ENCODE peak calls at places on chromosomes 16 and 17, in seven cellular contexts. U, A, P, E, G, M and F are unnamed samples.

GRCh38 chr16:86898386-86898785 is 320.0 kb downstream of the FOXL1 start:
- DNase-seq in U (no peak), A (no peak), P (no peak), E (no peak), G (no peak), M (no peak), F (no peak)

GRCh38 chr16:50389900-50390896 is 21.4 kb upstream of the BRD7 start:
- DNase-seq in U (no peak), A (no peak), P (no peak), E (no peak), G (no peak), M (no peak), F (peak; percentile 75)

GRCh38 chr16:12551530-12551929 is 252.2 kb downstream of the CPPED1 start:
- DNase-seq in U (no peak), A (peak; percentile 62), P (no peak), E (no peak), G (no peak), M (no peak), F (no peak)

GRCh38 chr16:4920826-4921225 is 16.1 kb downstream of the PPL start:
- DNase-seq in U (no peak), A (no peak), P (no peak), E (no peak), G (no peak), M (no peak), F (no peak)

GRCh38 chr17:45317113-45317820 is 447 bp upstream of the MAP3K14 start:
- DNase-seq in U (peak; percentile 99), A (peak; percentile 100), P (peak; percentile 99), E (peak; percentile 100), G (peak; percentile 99), M (peak; percentile 100), F (peak; percentile 100)

GRCh38 chr17:63956296-63956920 is 16.3 kb downstream of the SCN4A start:
- DNase-seq in U (no peak), A (no peak), P (no peak), E (no peak), G (no peak), M (peak; percentile 73), F (no peak)

GRCh38 chr16:67190448-67191399 is 788 bp upstream of the EXOC3L1 start:
- DNase-seq in U (no peak), A (no peak), P (no peak), E (no peak), G (no peak), M (peak; percentile 59), F (no peak)

GRCh38 chr17:17362531-17362930 is 59.4 kb downstream of the NT5M start:
- DNase-seq in U (no peak), A (no peak), P (no peak), E (no peak), G (no peak), M (no peak), F (no peak)

GRCh38 chr16:48105976-48106375 is 49.8 kb downstream of the ABCC12 start:
- DNase-seq in U (no peak), A (no peak), P (no peak), E (no peak), G (no peak), M (no peak), F (no peak)

GRCh38 chr16:88964636-88965035 is 12.4 kb downstream of the CBFA2T3 start:
- DNase-seq in U (no peak), A (no peak), P (no peak), E (no peak), G (no peak), M (no peak), F (no peak)

GRCh38 chr17:9968881-9969280 is 63.8 kb upstream of the RCVRN start:
- DNase-seq in U (no peak), A (no peak), P (no peak), E (no peak), G (no peak), M (peak; percentile 33), F (no peak)

GRCh38 chr16:85557976-85558589 is 55.0 kb upstream of the GSE1 start:
- DNase-seq in U (peak; percentile 40), A (peak; percentile 32), P (no peak), E (peak; percentile 61), G (no peak), M (no peak), F (no peak)

GRCh38 chr16:46986896-46987295 is 13.4 kb upstream of the DNAJA2 start:
- DNase-seq in U (no peak), A (no peak), P (no peak), E (no peak), G (no peak), M (no peak), F (no peak)

GRCh38 chr16:228151-228855 is 946 bp downstream of the LUC7L start:
- DNase-seq in U (no peak), A (peak; percentile 18), P (no peak), E (peak; percentile 64), G (no peak), M (peak; percentile 17), F (no peak)

GRCh38 chr17:42531455-42532354 is 4.3 kb upstream of the NAGLU start:
- DNase-seq in U (peak; percentile 27), A (peak; percentile 54), P (peak; percentile 64), E (peak; percentile 56), G (no peak), M (peak; percentile 68), F (peak; percentile 42)

GRCh38 chr16:68179196-68179795 is 56.6 kb downstream of the ESRP2 start:
- DNase-seq in U (no peak), A (no peak), P (no peak), E (no peak), G (no peak), M (no peak), F (no peak)

GRCh38 chr16:47731252-47731651 is 270.1 kb downstream of the PHKB start:
- DNase-seq in U (no peak), A (no peak), P (no peak), E (no peak), G (no peak), M (peak; percentile 72), F (no peak)

GRCh38 chr17:82449136-82449882 is 1.2 kb downstream of the CYBC1 start:
- DNase-seq in U (no peak), A (peak; percentile 86), P (no peak), E (no peak), G (no peak), M (no peak), F (no peak)

GRCh38 chr17:82059272-82060000 is 6.2 kb downstream of the DUS1L start:
- DNase-seq in U (no peak), A (no peak), P (no peak), E (no peak), G (no peak), M (no peak), F (no peak)

GRCh38 chr17:81664051-81664470 is 2.3 kb downstream of the OXLD1 start:
- DNase-seq in U (no peak), A (no peak), P (no peak), E (no peak), G (no peak), M (no peak), F (no peak)